ENCODE peak calls at places on chromosomes 3 and 15, in seven cellular contexts. J, T, H, V, G, P and A are unnamed samples.

GRCh38 chr3:122890077-122890484 is 95.2 kb downstream of the SLC49A4 start:
- DNase-seq in J (peak; percentile 75), T (no peak), H (no peak), V (peak; percentile 60), G (peak; percentile 88), P (peak; percentile 67), A (no peak)

GRCh38 chr3:101229681-101230080 is 90.7 kb downstream of the IMPG2 start:
- DNase-seq in J (no peak), T (no peak), H (no peak), V (no peak), G (no peak), P (peak; percentile 15), A (no peak)

GRCh38 chr3:124634210-124635168 is 95.8 kb upstream of the UMPS start:
- DNase-seq in J (peak; percentile 60), T (no peak), H (no peak), V (peak; percentile 27), G (peak; percentile 63), P (no peak), A (no peak)

GRCh38 chr3:11204697-11205397 is 50.6 kb downstream of the HRH1 start:
- DNase-seq in J (no peak), T (no peak), H (no peak), V (no peak), G (no peak), P (no peak), A (no peak)

GRCh38 chr3:13769422-13769821 is 110.4 kb downstream of the WNT7A start:
- DNase-seq in J (no peak), T (no peak), H (no peak), V (no peak), G (peak; percentile 49), P (no peak), A (peak; percentile 13)

GRCh38 chr3:46538803-46539442 is 27.2 kb downstream of the LRRC2 start:
- DNase-seq in J (no peak), T (peak; percentile 39), H (no peak), V (peak; percentile 71), G (no peak), P (peak; percentile 77), A (peak; percentile 63)

GRCh38 chr15:27545494-27546255 is 553.4 kb downstream of the OCA2 start:
- DNase-seq in J (no peak), T (no peak), H (no peak), V (no peak), G (no peak), P (no peak), A (no peak)

GRCh38 chr3:48503406-48504050 is 446 bp downstream of the SHISA5 start:
- DNase-seq in J (no peak), T (no peak), H (peak; percentile 49), V (peak; percentile 44), G (peak; percentile 86), P (peak; percentile 37), A (peak; percentile 54)

GRCh38 chr3:128036119-128036518 is 16.1 kb upstream of the SEC61A1 start:
- DNase-seq in J (no peak), T (no peak), H (no peak), V (no peak), G (no peak), P (no peak), A (no peak)

GRCh38 chr15:39583586-39584265 is 2.8 kb downstream of the THBS1 start:
- DNase-seq in J (no peak), T (peak; percentile 25), H (no peak), V (peak; percentile 53), G (peak; percentile 81), P (peak; percentile 61), A (no peak)

GRCh38 chr3:55202320-55202719 is 274.5 kb upstream of the LRTM1 start:
- DNase-seq in J (peak; percentile 24), T (no peak), H (no peak), V (no peak), G (no peak), P (peak; percentile 58), A (no peak)

GRCh38 chr3:41125258-41125657 is 74.0 kb upstream of the CTNNB1 start:
- DNase-seq in J (no peak), T (no peak), H (no peak), V (no peak), G (peak; percentile 5), P (no peak), A (no peak)

GRCh38 chr15:99345242-99345641 is 94.0 kb downstream of the LRRC28 start:
- DNase-seq in J (no peak), T (no peak), H (no peak), V (no peak), G (no peak), P (no peak), A (no peak)

GRCh38 chr3:184260571-184261269 is 633 bp downstream of the CAMK2N2 start:
- DNase-seq in J (no peak), T (no peak), H (peak; percentile 73), V (peak; percentile 58), G (peak; percentile 75), P (no peak), A (no peak)

GRCh38 chr15:58966698-58967097 is 20.8 kb upstream of the RNF111 start:
- DNase-seq in J (no peak), T (no peak), H (no peak), V (no peak), G (no peak), P (no peak), A (no peak)

GRCh38 chr3:139318826-139319225 is 25.0 kb upstream of the MRPS22 start:
- DNase-seq in J (no peak), T (no peak), H (no peak), V (no peak), G (no peak), P (no peak), A (no peak)

GRCh38 chr15:66703540-66703941 is 1.5 kb downstream of the SMAD6 start:
- DNase-seq in J (peak; percentile 21), T (no peak), H (peak; percentile 56), V (peak; percentile 78), G (no peak), P (peak; percentile 39), A (peak; percentile 52)

GRCh38 chr3:129908417-129908816 is 14.9 kb upstream of the TMCC1 start:
- DNase-seq in J (peak; percentile 43), T (no peak), H (no peak), V (no peak), G (no peak), P (no peak), A (no peak)

GRCh38 chr3:196989721-196990262 is 21.2 kb upstream of the PIGZ start:
- DNase-seq in J (peak; percentile 32), T (no peak), H (no peak), V (no peak), G (peak; percentile 46), P (no peak), A (no peak)

GRCh38 chr3:129211772-129212171 is 28.1 kb upstream of the CNBP start:
- DNase-seq in J (peak; percentile 99), T (no peak), H (peak; percentile 72), V (no peak), G (peak; percentile 57), P (peak; percentile 83), A (peak; percentile 86)

GRCh38 chr15:29756358-29757267 is 65.7 kb downstream of the TJP1 start:
- DNase-seq in J (no peak), T (no peak), H (no peak), V (no peak), G (no peak), P (no peak), A (no peak)

GRCh38 chr15:31974855-31975421 is 55.4 kb upstream of the CHRNA7 start:
- DNase-seq in J (peak; percentile 63), T (peak; percentile 13), H (no peak), V (peak; percentile 41), G (peak; percentile 87), P (peak; percentile 23), A (no peak)

GRCh38 chr3:120802916-120803315 is 60.4 kb downstream of the GTF2E1 start:
- DNase-seq in J (no peak), T (no peak), H (no peak), V (no peak), G (no peak), P (no peak), A (no peak)

GRCh38 chr3:3087279-3087678 is 22.9 kb downstream of the IL5RA start:
- DNase-seq in J (no peak), T (no peak), H (no peak), V (no peak), G (no peak), P (no peak), A (no peak)

GRCh38 chr15:77044228-77045042 is 26.5 kb downstream of the TSPAN3 start:
- DNase-seq in J (no peak), T (no peak), H (no peak), V (no peak), G (no peak), P (no peak), A (no peak)

GRCh38 chr3:162865466-162865865 is 1368.9 kb downstream of the OTOL1 start:
- DNase-seq in J (no peak), T (no peak), H (no peak), V (no peak), G (no peak), P (peak; percentile 0), A (no peak)

GRCh38 chr3:100640633-100641032 is 31.2 kb downstream of the ADGRG7 start:
- DNase-seq in J (no peak), T (no peak), H (no peak), V (no peak), G (no peak), P (no peak), A (no peak)

GRCh38 chr3:55305714-55306485 is 181.2 kb downstream of the WNT5A start:
- DNase-seq in J (no peak), T (no peak), H (no peak), V (no peak), G (no peak), P (peak; percentile 15), A (no peak)

GRCh38 chr15:28271697-28272250 is 50.2 kb downstream of the HERC2 start:
- DNase-seq in J (no peak), T (no peak), H (no peak), V (no peak), G (no peak), P (no peak), A (no peak)

GRCh38 chr3:146679995-146680394 is 74.8 kb upstream of the PLSCR5 start:
- DNase-seq in J (no peak), T (no peak), H (no peak), V (no peak), G (no peak), P (no peak), A (no peak)

GRCh38 chr3:156563900-156564682 is 9.2 kb upstream of the SSR3 start:
- DNase-seq in J (no peak), T (no peak), H (no peak), V (no peak), G (no peak), P (no peak), A (no peak)

GRCh38 chr3:113638910-113639309 is 57.5 kb downstream of the USF3 start:
- DNase-seq in J (no peak), T (no peak), H (no peak), V (no peak), G (no peak), P (no peak), A (no peak)

GRCh38 chr3:114219741-114220140 is 17.6 kb downstream of the ZNF80 start:
- DNase-seq in J (no peak), T (no peak), H (no peak), V (no peak), G (no peak), P (no peak), A (no peak)